ENCODE peak calls at places on chromosome 15, in five cellular contexts. T, C, G, D and M are unnamed samples.

GRCh38 chr15:77634266-77634962 is 1.7 kb upstream of the LINGO1 start:
- DNase-seq in T (peak), G (no peak), C (peak), D (peak), M (peak)

GRCh38 chr15:89367485-89368451 is 33.1 kb upstream of the POLG start:
- DNase-seq in T (peak), C (no peak), D (no peak), G (no peak), M (no peak)

GRCh38 chr15:55799287-55800212 is 56.6 kb upstream of the PRTG start:
- DNase-seq in G (no peak), T (peak), C (peak), D (no peak), M (no peak)

GRCh38 chr15:25684521-25685215 is 178.5 kb downstream of the ATP10A start:
- DNase-seq in C (no peak), T (no peak), G (peak), D (peak), M (no peak)

GRCh38 chr15:89368566-89369223 is 34.1 kb upstream of the POLG start:
- DNase-seq in C (no peak), T (no peak), D (no peak), G (no peak), M (no peak)

GRCh38 chr15:28992340-28992864 is 106.6 kb downstream of the APBA2 start:
- DNase-seq in C (no peak), G (no peak), T (no peak), D (no peak), M (no peak)

GRCh38 chr15:80403712-80404056 is 498 bp upstream of the ARNT2 start:
- DNase-seq in G (no peak), T (peak), C (no peak), D (peak), M (no peak)

GRCh38 chr15:49227602-49228001 is 57.6 kb downstream of the GALK2 start:
- DNase-seq in D (no peak), G (no peak), C (no peak), T (no peak), M (no peak)

GRCh38 chr15:84749111-84749991 is 959 bp downstream of the ZNF592 start:
- DNase-seq in C (no peak), G (no peak), T (no peak), D (peak), M (peak)

GRCh38 chr15:26125664-26126063 is 262.5 kb upstream of the ATP10A start:
- DNase-seq in D (no peak), C (no peak), T (no peak), G (no peak), M (no peak)

GRCh38 chr15:59436774-59437472 is 1.1 kb upstream of the FAM81A start:
- DNase-seq in C (no peak), T (no peak), D (no peak), G (no peak), M (no peak)

GRCh38 chr15:75153084-75153483 is 48.6 kb upstream of the C15orf39 start:
- DNase-seq in T (peak), G (no peak), C (peak), D (no peak), M (no peak)

GRCh38 chr15:65423977-65424679 is 1.4 kb upstream of the IGDCC4 start:
- DNase-seq in D (no peak), T (no peak), G (peak), C (no peak), M (no peak)

GRCh38 chr15:55194246-55194645 is 2.5 kb downstream of the RSL24D1 start:
- DNase-seq in T (no peak), D (no peak), G (no peak), C (no peak), M (no peak)

GRCh38 chr15:82021021-82021420 is 24.8 kb downstream of the MEX3B start:
- DNase-seq in T (no peak), C (no peak), D (no peak), G (no peak), M (no peak)

DNA sequence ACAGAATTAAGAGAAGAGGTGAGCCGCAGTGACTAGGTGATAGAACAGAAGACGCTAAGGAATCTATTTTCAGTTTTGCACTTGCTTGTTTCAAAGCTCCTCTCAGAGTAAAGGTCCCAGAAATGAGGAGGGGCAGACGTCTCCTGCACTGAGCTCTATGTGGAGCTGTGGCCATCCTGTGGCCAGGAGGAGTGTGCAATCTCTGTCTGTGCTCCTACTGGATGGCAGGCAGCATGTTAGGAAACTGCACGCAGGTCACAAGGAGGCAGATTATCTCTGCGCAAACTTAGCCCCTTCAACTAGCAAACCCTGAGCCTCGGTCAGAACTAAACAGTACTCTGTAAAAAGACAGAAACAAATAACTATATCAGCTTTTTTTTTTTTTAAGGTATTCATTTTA is 31.1 kb upstream of the PPIB start:
- DNase-seq in T (no peak), C (no peak), D (no peak), G (no peak), M (no peak)
- TF ChIP-seq CTCF in T (no peak), C (no peak), D (no peak), G (no peak), M (no peak)

GRCh38 chr15:57526076-57526475 is 65.6 kb upstream of the MYZAP start:
- DNase-seq in T (no peak), D (no peak), C (no peak), G (no peak), M (no peak)

GRCh38 chr15:57526615-57527014 is 65.1 kb upstream of the MYZAP start:
- DNase-seq in C (no peak), T (no peak), D (no peak), G (no peak), M (no peak)

GRCh38 chr15:57525581-57525980 is 66.1 kb upstream of the MYZAP start:
- DNase-seq in D (no peak), T (no peak), C (no peak), G (no peak), M (no peak)

GRCh38 chr15:57528940-57529565 is 62.7 kb upstream of the MYZAP start:
- DNase-seq in T (no peak), D (no peak), G (no peak), C (no peak), M (no peak)

DNA sequence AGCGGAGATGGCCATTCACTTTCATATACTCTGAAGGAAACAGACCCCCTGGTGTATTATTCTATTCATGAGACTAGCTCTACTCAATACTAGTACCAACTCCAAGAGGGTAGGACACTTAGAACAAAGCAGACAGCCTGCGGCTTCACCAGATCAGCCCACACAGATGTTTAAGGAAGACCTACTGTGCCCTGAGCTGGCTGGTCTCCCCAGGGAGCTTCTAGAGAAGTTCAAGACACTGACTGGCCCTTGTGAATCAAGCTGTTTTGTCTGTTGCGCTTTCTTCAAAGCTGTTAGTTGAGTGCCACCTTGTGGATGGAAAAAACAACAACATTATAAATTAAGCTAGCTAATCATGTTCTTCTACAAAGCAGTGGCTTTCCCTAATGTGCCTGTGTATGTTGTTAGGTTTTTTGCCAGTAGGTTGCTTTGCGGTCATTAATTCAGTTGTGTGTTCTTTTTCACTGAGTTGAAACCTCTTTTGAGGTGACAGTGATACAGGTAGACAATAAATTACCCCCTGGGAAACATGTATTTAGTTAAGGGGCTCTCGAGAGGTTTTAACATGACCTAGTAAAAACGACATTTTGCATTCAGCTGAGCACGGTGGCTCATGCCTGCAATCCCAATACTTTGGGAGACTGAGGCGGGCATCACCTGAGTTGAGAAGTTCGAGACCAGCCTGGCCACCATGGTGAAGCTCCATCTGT is 64.2 kb upstream of the MYZAP start:
- DNase-seq in G (no peak), D (no peak), T (peak), C (peak), M (no peak)
- TF ChIP-seq CTCF in G (peak), D (peak), T (peak), C (peak), M (peak)

GRCh38 chr15:93086791-93087190 is 2.2 kb downstream of the RGMA start:
- DNase-seq in C (no peak), T (no peak), D (no peak), G (no peak), M (no peak)

GRCh38 chr15:93089855-93090305 is 869 bp upstream of the RGMA start:
- DNase-seq in C (no peak), T (no peak), D (no peak), G (no peak), M (no peak)

GRCh38 chr15:93088981-93089854 is at the start of gene RGMA:
- DNase-seq in C (no peak), D (peak), T (peak), G (no peak), M (no peak)

GRCh38 chr15:93087825-93088199 is 1.2 kb downstream of the RGMA start:
- DNase-seq in C (peak), G (no peak), T (peak), D (peak), M (no peak)

GRCh38 chr15:93088200-93088980 is 621 bp downstream of the RGMA start:
- DNase-seq in T (peak), G (no peak), C (no peak), D (peak), M (no peak)
- TF ChIP-seq CTCF in T (no peak), G (no peak), C (no peak), D (no peak), M (no peak)

DNA sequence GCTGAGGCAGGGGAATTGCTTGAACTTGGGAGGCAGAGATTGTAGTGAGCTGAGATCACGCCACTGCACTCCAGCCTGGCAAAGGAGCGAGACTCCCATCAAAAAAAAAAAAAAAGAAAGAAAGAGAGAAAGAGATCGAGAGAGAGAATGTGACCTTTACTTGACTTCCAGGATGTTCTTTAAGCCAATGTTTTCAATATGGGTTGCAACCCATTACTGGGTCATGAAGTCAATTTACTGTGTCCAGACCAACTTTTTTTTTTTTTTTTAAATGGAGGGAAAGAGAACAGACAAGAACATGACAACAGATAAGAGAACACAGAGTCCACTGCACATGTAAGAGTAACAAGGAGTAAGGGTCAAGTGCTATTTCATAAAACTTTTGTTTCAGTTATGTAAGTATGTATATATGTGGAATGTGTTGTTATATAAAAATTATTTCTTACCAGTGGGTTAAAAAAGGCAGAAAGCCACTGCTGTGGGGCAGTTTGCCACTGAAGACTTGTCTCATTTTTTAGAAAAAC is 29.9 kb downstream of the RAB8B start:
- DNase-seq in T (no peak), C (no peak), D (no peak), G (no peak), M (no peak)
- TF ChIP-seq CTCF in T (no peak), C (no peak), D (no peak), G (no peak), M (no peak)

GRCh38 chr15:44370830-44371229 is 56.6 kb upstream of the CTDSPL2 start:
- DNase-seq in T (peak), C (no peak), G (no peak), D (no peak), M (no peak)
- TF ChIP-seq CTCF in T (no peak), C (no peak), G (no peak), D (no peak), M (no peak)

GRCh38 chr15:92232317-92232716 is 161.4 kb upstream of the ST8SIA2 start:
- DNase-seq in D (no peak), C (no peak), T (no peak), G (no peak), M (no peak)

GRCh38 chr15:92231461-92231860 is 162.2 kb upstream of the ST8SIA2 start:
- DNase-seq in D (no peak), C (no peak), T (no peak), G (no peak), M (no peak)

GRCh38 chr15:92228830-92229229 is 164.9 kb upstream of the ST8SIA2 start:
- DNase-seq in C (no peak), T (no peak), D (no peak), G (no peak), M (no peak)

GRCh38 chr15:92232876-92233275 is 160.8 kb upstream of the ST8SIA2 start:
- DNase-seq in C (no peak), D (no peak), G (no peak), T (no peak), M (no peak)
- TF ChIP-seq CTCF in C (no peak), D (no peak), G (no peak), T (no peak), M (no peak)

GRCh38 chr15:100863406-100864198 is 16.0 kb upstream of the ALDH1A3 start:
- DNase-seq in T (no peak), G (peak), C (no peak), D (peak), M (no peak)

GRCh38 chr15:100866386-100867330 is 13.0 kb upstream of the ALDH1A3 start:
- DNase-seq in C (no peak), G (no peak), T (no peak), D (no peak), M (no peak)

GRCh38 chr15:100867476-100867875 is 12.2 kb upstream of the ALDH1A3 start:
- DNase-seq in C (no peak), G (no peak), T (no peak), D (no peak), M (no peak)

GRCh38 chr15:100873029-100873677 is 6.5 kb upstream of the ALDH1A3 start:
- DNase-seq in D (no peak), T (peak), C (peak), G (no peak), M (peak)

DNA sequence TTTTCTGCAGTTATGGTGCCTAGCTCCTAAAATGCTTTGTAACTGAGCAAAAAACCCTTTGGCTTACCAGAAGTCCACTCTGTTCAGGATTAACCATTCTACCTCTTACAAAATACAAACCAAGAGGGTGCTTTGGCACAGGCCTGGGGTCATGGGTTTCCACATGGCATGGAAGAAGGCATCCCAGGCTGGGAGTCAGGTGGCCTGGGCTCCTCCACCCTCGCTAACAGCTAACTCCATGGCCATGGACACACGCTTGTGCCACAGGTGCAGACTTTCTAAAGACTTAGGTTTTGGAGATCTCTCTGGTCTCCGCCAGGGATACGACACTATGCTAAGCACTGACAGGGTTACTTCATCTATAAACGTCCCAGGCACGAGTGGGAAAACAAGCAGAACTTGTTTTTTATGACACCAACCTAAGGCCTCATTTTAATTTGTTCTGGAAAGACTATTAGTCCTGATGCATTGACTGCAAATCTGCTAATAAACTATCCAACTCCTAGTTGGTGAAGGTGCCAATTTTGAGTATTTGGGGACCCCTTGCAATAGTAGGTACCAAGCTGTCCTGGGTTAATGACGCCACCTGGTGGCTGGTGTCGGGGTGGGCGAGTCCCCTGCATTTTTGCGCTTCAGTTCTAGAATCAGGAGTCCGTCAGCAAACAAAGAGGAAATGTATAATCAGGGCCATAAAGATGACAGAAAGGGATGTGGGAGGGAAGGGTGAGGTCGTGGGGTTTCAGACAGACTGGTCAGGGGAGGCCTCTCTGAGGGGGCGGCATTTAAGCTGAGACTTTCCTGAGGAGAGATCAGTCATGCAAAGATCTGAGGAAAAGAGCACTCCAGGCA is 10.3 kb upstream of the ALDH1A3 start:
- DNase-seq in C (peak), G (no peak), T (no peak), D (no peak), M (no peak)
- TF ChIP-seq CTCF in C (peak), G (no peak), T (peak), D (no peak), M (no peak)

DNA sequence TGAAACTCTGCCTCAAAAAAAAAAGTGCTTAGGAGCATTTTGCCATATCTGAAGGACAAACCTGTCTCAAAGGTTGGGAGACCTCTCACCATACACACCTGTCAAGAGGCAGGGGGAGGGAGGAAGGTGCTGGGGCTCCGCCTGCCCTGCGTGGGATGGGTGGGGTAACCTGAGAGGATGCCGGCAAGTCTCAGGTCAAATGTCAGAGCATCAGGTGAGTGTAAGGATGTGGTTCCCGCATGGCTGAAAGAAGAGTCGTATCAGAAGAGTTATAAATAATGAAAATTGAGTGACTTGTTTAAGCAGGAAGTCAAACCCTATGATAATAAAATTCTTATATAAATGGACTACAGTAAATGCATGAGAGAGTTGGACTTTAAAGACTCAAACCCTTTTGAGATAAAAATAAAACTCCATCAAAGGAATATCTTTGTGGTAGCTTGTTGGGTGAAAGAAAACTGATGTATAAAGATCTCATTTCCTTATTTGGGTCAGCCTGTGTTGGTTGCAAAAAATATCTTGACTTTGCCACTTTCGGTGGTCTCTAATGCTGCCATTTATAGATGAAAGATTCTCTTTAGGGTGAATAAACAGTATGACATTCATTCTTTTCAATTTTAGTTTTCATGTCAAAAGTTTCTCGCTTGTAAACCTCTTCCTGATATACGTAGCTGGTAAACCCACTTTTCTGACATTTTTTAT is 23.7 kb downstream of the NIPA1 start:
- DNase-seq in G (peak), C (no peak), T (no peak), D (no peak), M (no peak)
- TF ChIP-seq CTCF in G (no peak), C (no peak), T (no peak), D (no peak), M (no peak)